ENCODE peak calls at places on chromosomes 13 and 19, in six cellular contexts. P is K562, G is A549, W is HepG2, K is endothelial cell of umbilical vein, N is WTC11. L is an unnamed sample.

GRCh38 chr19:40995355-40995754 is 4.3 kb downstream of the CYP2B6 start:
- DNase-seq in W (no peak), N (no peak), K (no peak), P (no peak), G (no peak), L (no peak)

GRCh38 chr19:46392252-46392801 is 21.0 kb downstream of the CCDC8 start:
- DNase-seq in K (no peak), G (no peak), N (no peak), W (no peak), P (no peak), L (no peak)

GRCh38 chr13:24269803-24270202 is 39.6 kb upstream of the C1QTNF9 start:
- DNase-seq in P (no peak), G (no peak), N (no peak), W (no peak), K (no peak), L (no peak)

GRCh38 chr19:11418518-11419506 is at the start of gene RGL3:
- DNase-seq in W (no peak), P (peak), G (no peak), K (no peak), N (peak), L (no peak)

GRCh38 chr13:30113531-30113930 is 193.8 kb downstream of the KATNAL1 start:
- DNase-seq in W (no peak), K (no peak), N (no peak), P (no peak), G (no peak), L (no peak)

GRCh38 chr13:43448605-43449004 is 338.2 kb downstream of the ENOX1 start:
- DNase-seq in N (no peak), K (no peak), P (no peak), G (no peak), W (no peak), L (no peak)

GRCh38 chr13:71030789-71031188 is 836.2 kb downstream of the DACH1 start:
- DNase-seq in N (no peak), G (no peak), W (peak), K (no peak), P (no peak), L (no peak)

GRCh38 chr13:110430391-110431338 is 123.6 kb downstream of the COL4A2 start:
- DNase-seq in K (no peak), W (no peak), P (no peak), N (no peak), G (no peak), L (no peak)

GRCh38 chr19:5621945-5622464 is 571 bp downstream of the SAFB2 start:
- DNase-seq in P (peak), W (no peak), K (peak), G (no peak), N (no peak), L (peak)

GRCh38 chr13:34943675-34944634 is 1.9 kb downstream of the NBEA start:
- DNase-seq in K (peak), P (no peak), G (no peak), W (no peak), N (no peak), L (no peak)

GRCh38 chr19:53596056-53596455 is 35.7 kb upstream of the DPRX start:
- DNase-seq in P (peak), W (no peak), K (no peak), N (peak), G (no peak), L (no peak)

GRCh38 chr19:14798760-14799159 is 20.4 kb upstream of the ADGRE2 start:
- DNase-seq in G (no peak), K (no peak), W (no peak), N (no peak), P (no peak), L (no peak)

GRCh38 chr13:75368167-75368566 is 113.8 kb downstream of the TBC1D4 start:
- DNase-seq in G (no peak), K (peak), W (no peak), P (no peak), N (no peak), L (no peak)

GRCh38 chr19:5805465-5806132 is 732 bp downstream of the NRTN start:
- DNase-seq in N (peak), P (peak), W (peak), K (peak), G (peak), L (no peak)

GRCh38 chr19:42512743-42513304 is 15.5 kb downstream of the CEACAM1 start:
- DNase-seq in K (no peak), W (no peak), G (no peak), N (peak), P (no peak), L (no peak)

GRCh38 chr19:56080669-56081401 is 40.3 kb downstream of the ZNF787 start:
- DNase-seq in G (peak), W (peak), N (peak), P (peak), K (peak), L (no peak)

GRCh38 chr13:51846756-51847155 is 1.8 kb upstream of the TMEM272 start:
- DNase-seq in N (no peak), G (no peak), P (no peak), K (no peak), W (no peak), L (no peak)

GRCh38 chr13:98207411-98207810 is 30.3 kb upstream of the RNF113B start:
- DNase-seq in G (no peak), K (no peak), P (no peak), W (no peak), N (no peak), L (no peak)

GRCh38 chr19:15313649-15314279 is 18.6 kb downstream of the BRD4 start:
- DNase-seq in P (no peak), W (no peak), K (no peak), N (no peak), G (no peak), L (no peak)

GRCh38 chr19:16332991-16333624 is 8.5 kb downstream of the KLF2 start:
- DNase-seq in G (no peak), W (no peak), K (no peak), P (no peak), N (no peak), L (no peak)

GRCh38 chr19:16328824-16329482 is 4.3 kb downstream of the KLF2 start:
- DNase-seq in P (no peak), N (no peak), W (no peak), K (peak), G (peak), L (no peak)

GRCh38 chr19:16327911-16328823 is 3.5 kb downstream of the KLF2 start:
- DNase-seq in W (no peak), K (peak), P (no peak), N (no peak), G (peak), L (no peak)

GRCh38 chr19:16330368-16330801 is 5.8 kb downstream of the KLF2 start:
- DNase-seq in W (peak), G (peak), P (peak), K (peak), N (no peak), L (no peak)

GRCh38 chr19:16330811-16331690 is 6.4 kb downstream of the KLF2 start:
- DNase-seq in N (no peak), K (no peak), P (no peak), W (no peak), G (no peak), L (no peak)
- TF ChIP-seq JUN in N (no peak), K (no peak), P (no peak), W (no peak), G (no peak), L (no peak)

DNA sequence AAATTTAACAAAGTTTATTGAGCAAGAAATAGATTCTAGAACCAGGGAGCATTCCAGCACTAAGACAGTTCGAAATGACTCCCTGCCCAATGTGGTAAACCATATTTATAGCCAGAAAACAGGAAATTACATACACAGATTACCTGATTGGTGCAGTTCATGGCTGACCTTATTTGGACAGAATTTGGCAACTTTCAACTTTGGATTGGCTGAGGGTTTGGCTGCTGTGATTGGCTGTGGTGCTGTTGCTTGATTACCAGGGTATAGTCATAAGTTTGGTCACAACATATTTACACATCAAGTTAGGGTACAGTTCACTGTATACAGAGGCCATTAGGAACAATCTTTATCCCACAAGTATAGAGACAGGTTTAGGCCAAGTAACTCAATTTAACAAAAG is 984.8 kb upstream of the MIR17HG start:
- DNase-seq in K (no peak), G (peak), P (no peak), W (no peak), N (no peak), L (no peak)
- TF ChIP-seq JUN in K (no peak), G (no peak), P (no peak), W (no peak), N (no peak), L (no peak)

DNA sequence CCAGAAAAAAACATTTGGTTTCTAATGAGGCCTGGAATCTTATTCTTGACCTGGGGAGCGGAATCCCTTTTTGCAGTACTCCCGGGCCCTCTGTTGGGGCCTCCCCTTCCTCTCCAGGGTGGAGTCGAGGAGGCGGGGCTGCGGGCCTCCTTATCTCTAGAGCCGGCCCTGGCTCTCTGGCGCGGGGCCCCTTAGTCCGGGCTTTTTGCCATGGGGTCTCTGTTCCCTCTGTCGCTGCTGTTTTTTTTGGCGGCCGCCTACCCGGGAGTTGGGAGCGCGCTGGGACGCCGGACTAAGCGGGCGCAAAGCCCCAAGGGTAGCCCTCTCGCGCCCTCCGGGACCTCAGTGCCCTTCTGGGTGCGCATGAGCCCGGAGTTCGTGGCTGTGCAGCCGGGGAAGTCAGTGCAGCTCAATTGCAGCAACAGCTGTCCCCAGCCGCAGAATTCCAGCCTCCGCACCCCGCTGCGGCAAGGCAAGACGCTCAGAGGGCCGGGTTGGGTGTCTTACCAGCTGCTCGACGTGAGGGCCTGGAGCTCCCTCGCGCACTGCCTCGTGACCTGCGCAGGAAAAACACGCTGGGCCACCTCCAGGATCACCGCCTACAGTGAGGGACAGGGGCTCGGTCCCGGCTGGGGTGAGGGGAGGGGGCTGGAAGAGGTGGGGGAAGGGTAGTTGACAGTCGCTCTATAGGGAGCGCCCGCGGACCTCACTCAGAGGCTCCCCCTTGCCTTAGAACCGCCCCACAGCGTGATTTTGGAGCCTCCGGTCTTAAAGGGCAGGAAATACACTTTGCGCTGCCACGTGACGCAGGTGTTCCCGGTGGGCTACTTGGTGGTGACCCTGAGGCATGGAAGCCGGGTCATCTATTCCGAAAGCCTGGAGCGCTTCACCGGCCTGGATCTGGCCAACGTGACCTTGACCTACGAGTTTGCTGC is at the start of gene ICAM4:
- DNase-seq in N (peak), P (peak), W (peak), K (peak), G (no peak), L (peak)
- TF ChIP-seq JUN in N (no peak), P (peak), W (no peak), K (no peak), G (no peak), L (no peak)

GRCh38 chr19:49852631-49853126 is 1.7 kb downstream of the PTOV1 start:
- DNase-seq in W (no peak), N (no peak), K (no peak), G (no peak), P (no peak), L (no peak)
- TF ChIP-seq JUN in W (no peak), N (no peak), K (no peak), G (no peak), P (no peak), L (no peak)

DNA sequence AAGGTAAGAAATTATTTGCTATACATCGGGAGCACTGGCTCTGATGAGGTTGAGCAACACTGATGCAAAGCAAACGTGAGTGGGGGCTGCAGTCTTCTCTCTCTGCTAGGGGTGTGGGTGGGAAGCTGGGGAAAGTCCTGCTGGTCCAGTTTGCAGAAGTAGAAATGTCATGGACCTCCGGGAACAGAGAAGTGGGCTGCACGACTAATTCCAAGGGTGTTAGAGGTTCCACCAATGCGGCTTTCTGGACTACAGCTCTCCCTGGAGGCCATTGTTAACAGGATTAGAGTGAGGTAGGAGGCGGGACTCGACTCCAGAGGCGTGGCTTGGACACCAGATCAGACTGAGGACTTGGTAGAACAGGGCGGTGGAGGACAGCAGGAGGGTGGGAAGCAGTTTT is 5.7 kb upstream of the FBXO27 start:
- DNase-seq in N (peak), P (peak), W (peak), K (peak), G (peak), L (no peak)
- TF ChIP-seq JUN in N (no peak), P (no peak), W (no peak), K (no peak), G (no peak), L (no peak)

GRCh38 chr19:43639507-43640423 is at the start of gene CADM4:
- DNase-seq in K (no peak), P (peak), W (no peak), G (no peak), N (peak), L (peak)
- TF ChIP-seq JUN in K (no peak), P (no peak), W (no peak), G (no peak), N (no peak), L (no peak)